ENCODE peak calls at places on chromosome 2, in four cellular contexts. G, O, F and N are unnamed samples.

GRCh38 chr2:64937341-64938230 is 51.6 kb upstream of the SLC1A4 start:
- DNase-seq in G (no peak), O (no peak), F (peak; percentile 59), N (no peak)

GRCh38 chr2:44805391-44805790 is 136.1 kb upstream of the SIX3 start:
- DNase-seq in G (no peak), O (no peak), F (no peak), N (no peak)

GRCh38 chr2:20173064-20173463 is 51.9 kb downstream of the SDC1 start:
- DNase-seq in G (no peak), O (no peak), F (no peak), N (no peak)

GRCh38 chr2:178315083-178315482 is 120.8 kb downstream of the OSBPL6 start:
- DNase-seq in G (no peak), O (no peak), F (no peak), N (no peak)

GRCh38 chr2:69625078-69625788 is 18.3 kb downstream of the AAK1 start:
- DNase-seq in G (no peak), O (peak; percentile 28), F (no peak), N (no peak)

GRCh38 chr2:105786231-105787230 is 41.8 kb downstream of the NCK2 start:
- DNase-seq in G (no peak), O (no peak), F (no peak), N (no peak)

GRCh38 chr2:80527119-80527518 is 222.6 kb upstream of the LRRTM1 start:
- DNase-seq in G (no peak), O (no peak), F (no peak), N (no peak)

GRCh38 chr2:43218550-43219382 is 7.6 kb downstream of the ZFP36L2 start:
- DNase-seq in G (no peak), O (peak; percentile 56), F (peak; percentile 71), N (peak; percentile 72)

GRCh38 chr2:120520929-120521912 is 175.3 kb downstream of the INHBB start:
- DNase-seq in G (no peak), O (no peak), F (peak; percentile 76), N (peak; percentile 56)
- TF ChIP-seq CTCF in G (peak; percentile 86), O (peak; percentile 53), F (peak; percentile 84), N (peak; percentile 40)

GRCh38 chr2:219525533-219526232 is 11.4 kb downstream of the ASIC4 start:
- DNase-seq in G (no peak), O (peak; percentile 64), F (no peak), N (no peak)

GRCh38 chr2:219522111-219523030 is 8.1 kb downstream of the ASIC4 start:
- DNase-seq in G (peak; percentile 81), O (peak; percentile 71), F (no peak), N (no peak)

GRCh38 chr2:219521066-219521880 is 7.0 kb downstream of the ASIC4 start:
- DNase-seq in G (no peak), O (peak; percentile 76), F (peak; percentile 52), N (no peak)

GRCh38 chr2:219524817-219525216 is 10.5 kb downstream of the ASIC4 start:
- DNase-seq in G (no peak), O (no peak), F (no peak), N (no peak)

GRCh38 chr2:219523031-219523671 is 8.9 kb downstream of the ASIC4 start:
- DNase-seq in G (no peak), O (no peak), F (no peak), N (no peak)
- H3K27ac ChIP-seq in G (no peak overlapping the region), O (no peak overlapping the region), F (no peak overlapping the region), N (no peak overlapping the region)

GRCh38 chr2:153474407-153474806 is 4.2 kb downstream of the RPRM start:
- DNase-seq in G (no peak), O (no peak), F (no peak), N (no peak)

GRCh38 chr2:153478289-153479261 is at the start of gene RPRM:
- DNase-seq in G (peak; percentile 29), O (peak; percentile 93), F (peak; percentile 81), N (peak; percentile 71)

GRCh38 chr2:153477641-153478288 is 797 bp downstream of the RPRM start:
- DNase-seq in G (no peak), O (peak; percentile 21), F (peak; percentile 13), N (no peak)

GRCh38 chr2:153477096-153477555 is 1.4 kb downstream of the RPRM start:
- DNase-seq in G (no peak), O (peak; percentile 44), F (peak; percentile 14), N (no peak)

GRCh38 chr2:153476491-153477095 is 2.0 kb downstream of the RPRM start:
- DNase-seq in G (no peak), O (peak; percentile 11), F (no peak), N (no peak)
- H3K4me1 ChIP-seq in G (peaks cover 7% of the 10 kb centered on the region), O (peaks cover 28% of the 10 kb centered on the region), F (peaks cover 27% of the 10 kb centered on the region), N (no peaks in the 10 kb centered on the region)

DNA sequence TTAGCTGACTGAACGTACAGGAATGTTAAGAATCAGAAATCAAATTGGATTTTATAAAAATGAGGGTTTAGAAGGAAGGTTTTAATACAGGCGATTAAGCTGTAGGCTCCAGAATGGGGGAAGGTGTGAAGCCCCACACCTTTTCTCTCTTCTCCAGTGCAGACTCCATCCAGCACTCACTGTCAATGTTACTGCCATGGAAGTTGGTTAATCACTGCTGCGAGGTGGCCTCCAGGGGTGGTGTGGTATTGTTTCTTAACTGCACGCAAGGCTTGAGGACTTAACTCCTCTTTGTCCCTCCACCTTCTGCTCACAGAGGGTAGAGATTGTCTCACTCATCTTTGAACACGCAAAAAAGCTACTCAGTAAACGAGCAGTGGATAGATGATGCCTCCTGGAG is 26.9 kb upstream of the YWHAQ start:
- DNase-seq in G (no peak), O (no peak), F (no peak), N (no peak)
- TF ChIP-seq CTCF in G (no peak), O (peak; percentile 4), F (no peak), N (no peak)

DNA sequence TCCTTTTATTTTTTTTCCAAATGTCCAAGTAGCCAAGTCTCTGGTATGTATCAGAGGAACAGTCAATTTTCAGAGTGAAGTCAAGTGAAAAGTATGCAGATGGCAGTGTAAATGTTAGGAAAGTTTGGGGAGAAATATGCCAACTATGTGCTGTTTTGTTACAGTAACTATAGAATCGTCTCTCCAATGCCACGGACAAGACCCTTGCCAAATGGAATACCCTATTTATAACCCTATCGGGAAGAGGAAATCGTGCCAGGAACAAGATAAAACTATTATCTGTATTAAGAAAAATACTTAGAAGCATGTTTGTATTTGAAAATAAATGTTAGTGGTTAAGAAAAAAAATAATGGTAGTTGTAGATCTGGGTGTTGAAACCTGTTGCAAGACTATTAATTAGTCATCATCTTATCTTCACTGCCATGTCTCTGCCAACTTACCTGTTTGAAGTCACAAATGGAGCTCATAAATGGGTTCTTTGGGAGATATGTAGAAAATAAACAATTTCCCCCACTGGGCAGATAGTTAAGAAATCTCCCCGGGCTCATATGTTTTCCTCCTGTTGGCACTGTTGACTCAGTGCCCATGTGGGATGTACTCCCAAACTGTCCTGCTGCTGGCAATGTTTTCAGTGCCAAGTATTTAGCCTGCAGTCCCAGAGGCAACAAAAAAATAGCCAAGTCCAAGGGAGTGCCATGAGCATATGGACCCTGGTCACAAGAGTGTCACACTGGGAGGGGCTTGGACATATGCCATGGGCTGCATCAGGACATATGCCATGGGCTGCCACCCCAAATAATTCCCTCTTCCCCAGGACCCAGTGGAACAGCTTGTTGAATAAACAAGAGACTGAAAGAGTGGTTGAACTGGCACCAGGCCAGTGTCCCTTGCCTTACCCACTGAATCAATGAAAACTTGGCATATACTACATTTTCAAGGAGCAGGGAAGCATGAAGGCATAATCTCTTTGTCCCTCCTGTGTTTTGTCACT is 366.9 kb downstream of the OSR1 start:
- DNase-seq in G (peak; percentile 90), O (peak; percentile 8), F (peak; percentile 94), N (peak; percentile 29)
- H3K27ac ChIP-seq in G (peak overlapping the region; percentile 7), O (peak overlapping the region; percentile 28), F (peak overlapping the region; percentile 24), N (peak overlapping the region; percentile 55)

DNA sequence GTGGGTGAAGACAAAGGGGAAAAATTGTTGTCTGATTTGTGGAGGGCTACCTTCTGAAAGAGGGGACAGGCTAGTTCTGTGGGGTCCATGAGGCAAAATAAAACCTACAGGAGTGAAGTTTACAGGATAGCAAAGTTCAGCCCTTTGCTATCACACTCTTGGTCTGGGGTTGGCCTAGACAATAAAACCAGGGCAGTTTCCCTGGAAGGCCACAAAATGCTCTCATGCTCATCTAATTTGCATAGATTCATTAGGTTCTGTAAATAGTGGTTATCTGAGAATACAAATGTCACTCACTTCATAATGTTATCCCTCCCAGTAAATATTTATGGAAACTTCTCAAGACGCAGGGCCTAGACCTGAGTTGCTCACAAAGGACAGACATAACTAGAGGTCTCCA is 63.6 kb downstream of the INSIG2 start:
- DNase-seq in G (no peak), O (no peak), F (no peak), N (no peak)
- H3K4me1 ChIP-seq in G (no peaks in the 10 kb centered on the region), O (peaks cover 4% of the 10 kb centered on the region), F (peaks cover 6% of the 10 kb centered on the region), N (no peaks in the 10 kb centered on the region)

GRCh38 chr2:26653207-26654060 is 12.3 kb upstream of the CIB4 start:
- DNase-seq in G (no peak), O (no peak), F (no peak), N (peak; percentile 38)

GRCh38 chr2:26655611-26656195 is 14.5 kb upstream of the CIB4 start:
- DNase-seq in G (no peak), O (no peak), F (no peak), N (no peak)

GRCh38 chr2:26651458-26652155 is 10.4 kb upstream of the CIB4 start:
- DNase-seq in G (no peak), O (no peak), F (no peak), N (no peak)

GRCh38 chr2:26652361-26653041 is 11.3 kb upstream of the CIB4 start:
- DNase-seq in G (no peak), O (peak; percentile 74), F (no peak), N (no peak)

GRCh38 chr2:26654061-26654340 is 12.8 kb upstream of the CIB4 start:
- DNase-seq in G (no peak), O (no peak), F (no peak), N (no peak)
- TF ChIP-seq CTCF in G (no peak), O (no peak), F (no peak), N (no peak)

GRCh38 chr2:68385907-68386287 is 20.8 kb downstream of the PLEK start:
- DNase-seq in G (no peak), O (no peak), F (no peak), N (no peak)
- H3K27ac ChIP-seq in G (no peak overlapping the region), O (no peak overlapping the region), F (no peak overlapping the region), N (no peak overlapping the region)